ENCODE peak calls at places on chromosomes 13 and 19, in seven cellular contexts. E, O, A, Q, V, H and G are unnamed samples.

GRCh38 chr19:50002386-50002960 is 22.7 kb downstream of the VRK3 start:
- DNase-seq in E (no peak), O (no peak), A (no peak), Q (no peak), V (no peak), H (no peak), G (no peak)

GRCh38 chr19:48393559-48394330 is at the start of gene GRIN2D:
- DNase-seq in E (no peak), O (peak), A (no peak), Q (no peak), V (no peak), H (no peak), G (no peak)

GRCh38 chr13:59024434-59024833 is 1139.3 kb downstream of the DIAPH3 start:
- DNase-seq in E (no peak), O (no peak), A (no peak), Q (no peak), V (no peak), H (no peak), G (no peak)

GRCh38 chr19:40805258-40805868 is 6.4 kb downstream of the EGLN2 start:
- DNase-seq in E (no peak), O (no peak), A (no peak), Q (no peak), V (no peak), H (no peak), G (no peak)

GRCh38 chr13:91017031-91017668 is 330.3 kb upstream of the MIR17HG start:
- DNase-seq in E (peak), O (peak), A (no peak), Q (peak), V (peak), H (peak), G (peak)

GRCh38 chr19:5326986-5327623 is 13.5 kb downstream of the PTPRS start:
- DNase-seq in E (no peak), O (no peak), A (no peak), Q (no peak), V (no peak), H (no peak), G (no peak)

GRCh38 chr13:79450110-79450509 is 30.8 kb upstream of the NDFIP2 start:
- DNase-seq in E (no peak), O (no peak), A (peak), Q (no peak), V (peak), H (no peak), G (no peak)

GRCh38 chr13:111573362-111573761 is 252.9 kb downstream of the TEX29 start:
- DNase-seq in E (no peak), O (no peak), A (no peak), Q (no peak), V (no peak), H (no peak), G (no peak)

GRCh38 chr19:28482221-28482620 is 730.7 kb downstream of the UQCRFS1 start:
- DNase-seq in E (no peak), O (no peak), A (no peak), Q (no peak), V (no peak), H (no peak), G (no peak)

GRCh38 chr19:18504886-18505610 is 16.8 kb downstream of the ELL start:
- DNase-seq in E (no peak), O (no peak), A (no peak), Q (peak), V (no peak), H (no peak), G (no peak)

GRCh38 chr19:843180-843835 is 2.5 kb downstream of the PRTN3 start:
- DNase-seq in E (no peak), O (no peak), A (no peak), Q (no peak), V (no peak), H (no peak), G (no peak)

GRCh38 chr19:44700547-44700946 is 1.6 kb downstream of the CEACAM16 start:
- DNase-seq in E (no peak), O (no peak), A (no peak), Q (no peak), V (no peak), H (no peak), G (no peak)

GRCh38 chr13:29925457-29925856 is 75.0 kb upstream of the UBL3 start:
- DNase-seq in E (no peak), O (no peak), A (no peak), Q (peak), V (no peak), H (peak), G (no peak)

GRCh38 chr13:93700115-93700514 is 473.5 kb downstream of the GPC6 start:
- DNase-seq in E (no peak), O (no peak), A (no peak), Q (no peak), V (no peak), H (peak), G (no peak)

GRCh38 chr13:30832845-30833332 is 73.2 kb upstream of the MEDAG start:
- DNase-seq in E (peak), O (peak), A (peak), Q (peak), V (peak), H (no peak), G (no peak)

GRCh38 chr13:73985789-73986188 is 148.4 kb downstream of the KLF12 start:
- DNase-seq in E (no peak), O (no peak), A (no peak), Q (no peak), V (no peak), H (no peak), G (no peak)

GRCh38 chr19:8145969-8146368 is 3.4 kb downstream of the FBN3 start:
- DNase-seq in E (no peak), O (no peak), A (no peak), Q (no peak), V (no peak), H (no peak), G (no peak)

GRCh38 chr19:5961969-5962945 is 15.7 kb downstream of the RANBP3 start:
- DNase-seq in E (peak), O (no peak), A (no peak), Q (peak), V (peak), H (peak), G (no peak)

GRCh38 chr13:45055198-45055901 is 65.0 kb upstream of the GTF2F2 start:
- DNase-seq in E (peak), O (no peak), A (no peak), Q (peak), V (peak), H (peak), G (peak)

GRCh38 chr19:15615526-15615925 is 508 bp downstream of the CYP4F8 start:
- DNase-seq in E (no peak), O (no peak), A (no peak), Q (no peak), V (no peak), H (no peak), G (no peak)

GRCh38 chr13:36211567-36211966 is 2.8 kb downstream of the SOHLH2 start:
- DNase-seq in E (no peak), O (no peak), A (no peak), Q (no peak), V (no peak), H (no peak), G (no peak)

GRCh38 chr13:98821372-98822237 is 69.1 kb upstream of the SLC15A1 start:
- DNase-seq in E (no peak), O (no peak), A (no peak), Q (no peak), V (no peak), H (no peak), G (no peak)

GRCh38 chr13:102839462-102839861 is 6.4 kb upstream of the ERCC5 start:
- DNase-seq in E (no peak), O (no peak), A (no peak), Q (no peak), V (no peak), H (no peak), G (no peak)

GRCh38 chr19:18300930-18301717 is 19.7 kb upstream of the JUND start:
- DNase-seq in E (no peak), O (no peak), A (no peak), Q (peak), V (no peak), H (peak), G (no peak)

GRCh38 chr19:34999498-35000337 is at the start of gene GRAMD1A:
- DNase-seq in E (peak), O (peak), A (peak), Q (peak), V (peak), H (peak), G (peak)

GRCh38 chr19:14916848-14917247 is 24.4 kb upstream of the OR7C2 start:
- DNase-seq in E (no peak), O (peak), A (no peak), Q (no peak), V (no peak), H (no peak), G (peak)

GRCh38 chr13:110274687-110275086 is 32.3 kb downstream of the COL4A1 start:
- DNase-seq in E (no peak), O (no peak), A (no peak), Q (peak), V (no peak), H (no peak), G (no peak)

GRCh38 chr19:44593294-44593693 is 20.1 kb upstream of the IGSF23 start:
- DNase-seq in E (no peak), O (no peak), A (no peak), Q (no peak), V (no peak), H (no peak), G (no peak)

GRCh38 chr13:64758520-64758919 is 2471.6 kb downstream of the PCDH9 start:
- DNase-seq in E (no peak), O (no peak), A (no peak), Q (no peak), V (no peak), H (no peak), G (no peak)

GRCh38 chr19:41373993-41374392 is 2.3 kb upstream of the TMEM91 start:
- DNase-seq in E (no peak), O (no peak), A (no peak), Q (peak), V (no peak), H (peak), G (no peak)

GRCh38 chr19:53308339-53308811 is 25.2 kb upstream of the ZNF845 start:
- DNase-seq in E (peak), O (no peak), A (no peak), Q (no peak), V (peak), H (no peak), G (no peak)

GRCh38 chr19:2532252-2533071 is 56.5 kb downstream of the GADD45B start:
- DNase-seq in E (no peak), O (no peak), A (no peak), Q (no peak), V (no peak), H (peak), G (no peak)

GRCh38 chr13:24511824-24512207 is 762 bp downstream of the PARP4 start:
- DNase-seq in E (no peak), O (peak), A (no peak), Q (no peak), V (no peak), H (no peak), G (no peak)